ENCODE peak calls at places on chromosomes 2 and 18, in seven cellular contexts. Q is activated B cell treated with CpG ODN at 0.5 μM for 24 hours; B is stimulated activated CD8-positive, alpha-beta memory T cell treated with anti-CD3 and anti-CD28 coated beads, Interleukin-15, amount 100 ng/mL, for 4 hours; P is GM13977; J is sigmoid colon; V is globus pallidus; E is HT-29. X is an unnamed sample.

GRCh38 chr2:148965596-148966431 is 72.7 kb upstream of the LYPD6B start:
- DNase-seq in B (no peak), E (no peak), J (no peak), V (no peak), Q (no peak), P (no peak), X (no peak)

GRCh38 chr2:178069551-178069950 is 3.0 kb downstream of the PDE11A start:
- DNase-seq in B (no peak), J (no peak), Q (no peak), V (no peak), P (no peak), E (no peak), X (peak)

GRCh38 chr2:9950521-9951271 is 797 bp upstream of the GRHL1 start:
- DNase-seq in V (no peak), J (peak), B (no peak), E (peak), P (peak), Q (no peak), X (peak)

GRCh38 chr2:188599140-188599539 is 307.5 kb downstream of the GULP1 start:
- DNase-seq in P (no peak), Q (no peak), B (no peak), J (no peak), V (no peak), E (no peak), X (no peak)

GRCh38 chr2:24613154-24613814 is 122.2 kb downstream of the NCOA1 start:
- DNase-seq in V (no peak), J (no peak), P (peak), E (peak), B (peak), Q (no peak), X (peak)

GRCh38 chr18:46213295-46213694 is 109.1 kb downstream of the HAUS1 start:
- DNase-seq in V (no peak), E (peak), B (no peak), P (peak), Q (no peak), J (no peak), X (peak)

GRCh38 chr2:63842149-63843061 is 709 bp downstream of the UGP2 start:
- DNase-seq in Q (no peak), B (no peak), J (peak), V (peak), P (no peak), E (peak), X (peak)

GRCh38 chr18:7273301-7273911 is 42.5 kb downstream of the LRRC30 start:
- DNase-seq in E (no peak), P (no peak), V (peak), B (no peak), J (peak), Q (no peak), X (no peak)

GRCh38 chr2:30358351-30358750 is 88.7 kb upstream of the LCLAT1 start:
- DNase-seq in V (no peak), Q (no peak), J (no peak), P (no peak), B (no peak), E (no peak), X (no peak)

GRCh38 chr2:71618327-71619113 is 165.2 kb downstream of the DYSF start:
- DNase-seq in E (peak), B (no peak), J (peak), Q (no peak), V (no peak), P (no peak), X (no peak)

GRCh38 chr18:33821503-33821902 is 243.5 kb downstream of the ASXL3 start:
- DNase-seq in Q (no peak), P (no peak), J (no peak), B (no peak), V (no peak), E (no peak), X (no peak)

GRCh38 chr18:68241881-68242280 is 473.0 kb downstream of the TMX3 start:
- DNase-seq in V (no peak), P (no peak), B (no peak), E (no peak), Q (no peak), J (no peak), X (no peak)

GRCh38 chr2:197052371-197052770 is 125.9 kb upstream of the PGAP1 start:
- DNase-seq in Q (no peak), J (no peak), P (no peak), E (peak), V (no peak), B (no peak), X (no peak)

GRCh38 chr2:1495676-1496393 is 82.6 kb downstream of the TPO start:
- DNase-seq in V (no peak), P (no peak), E (peak), B (no peak), Q (no peak), J (peak), X (no peak)

GRCh38 chr18:79874553-79875530 is 76.6 kb downstream of the SLC66A2 start:
- DNase-seq in V (no peak), B (no peak), J (no peak), Q (no peak), P (no peak), E (no peak), X (no peak)

GRCh38 chr2:8094571-8094970 is 587.3 kb upstream of the ID2 start:
- DNase-seq in Q (no peak), P (no peak), B (no peak), E (no peak), J (no peak), V (no peak), X (peak)

GRCh38 chr18:76149728-76150127 is 345.3 kb downstream of the ZNF516 start:
- DNase-seq in J (no peak), B (no peak), Q (no peak), E (no peak), P (no peak), V (no peak), X (no peak)

GRCh38 chr2:38771632-38772031 is 6.4 kb upstream of the GEMIN6 start:
- DNase-seq in B (no peak), Q (no peak), E (no peak), J (no peak), V (no peak), P (no peak), X (no peak)

GRCh38 chr2:132975490-132976105 is 305.6 kb upstream of the LYPD1 start:
- DNase-seq in B (no peak), V (no peak), J (no peak), P (no peak), Q (no peak), E (no peak), X (no peak)

GRCh38 chr2:230924470-230925341 is at the start of gene GPR55:
- DNase-seq in B (peak), J (peak), P (peak), Q (peak), V (peak), E (no peak), X (peak)